ENCODE peak calls at places on chromosomes 5 and 9, in five cellular contexts. R, E, G, D and P are unnamed samples.

GRCh38 chr5:67215592-67216471 is 19.2 kb upstream of the CD180 start:
- DNase-seq in R (peak; percentile 8), E (peak; percentile 77), G (peak; percentile 78), D (no peak), P (no peak)

GRCh38 chr9:137476856-137477255 is 17.7 kb upstream of the NSMF start:
- DNase-seq in R (no peak), E (no peak), G (no peak), D (no peak), P (no peak)

GRCh38 chr5:132419517-132420468 is 50.3 kb downstream of the SLC22A5 start:
- DNase-seq in R (peak; percentile 83), E (peak; percentile 63), G (peak; percentile 73), D (peak; percentile 78), P (peak; percentile 87)

GRCh38 chr9:104831681-104832080 is 67.8 kb downstream of the NIPSNAP3B start:
- DNase-seq in R (no peak), E (no peak), G (no peak), D (no peak), P (peak; percentile 37)

GRCh38 chr9:90900130-90900529 is 98.5 kb downstream of the SYK start:
- DNase-seq in R (no peak), E (no peak), G (no peak), D (peak; percentile 39), P (no peak)

GRCh38 chr5:143559586-143559985 is 156.1 kb upstream of the NR3C1 start:
- DNase-seq in R (no peak), E (no peak), G (no peak), D (no peak), P (no peak)

GRCh38 chr5:126365446-126366198 is 57.6 kb upstream of the GRAMD2B start:
- DNase-seq in R (no peak), E (no peak), G (no peak), D (no peak), P (no peak)

GRCh38 chr5:52999357-52999949 is 10.3 kb downstream of the ITGA2 start:
- DNase-seq in R (no peak), E (no peak), G (no peak), D (no peak), P (no peak)

GRCh38 chr9:71120439-71121247 is 778 bp downstream of the TRPM3 start:
- DNase-seq in R (no peak), E (no peak), G (no peak), D (peak; percentile 12), P (no peak)

GRCh38 chr5:158522001-158522400 is 577.7 kb downstream of the EBF1 start:
- DNase-seq in R (no peak), E (no peak), G (no peak), D (no peak), P (peak; percentile 73)

GRCh38 chr5:103624035-103624461 is 61.5 kb upstream of the NUDT12 start:
- DNase-seq in R (no peak), E (no peak), G (no peak), D (no peak), P (peak; percentile 90)

GRCh38 chr5:142182840-142183239 is 74.3 kb downstream of the NDFIP1 start:
- DNase-seq in R (no peak), E (no peak), G (no peak), D (no peak), P (no peak)

GRCh38 chr9:36870960-36871359 is 163.1 kb downstream of the PAX5 start:
- DNase-seq in R (no peak), E (no peak), G (no peak), D (no peak), P (no peak)

GRCh38 chr9:37574241-37574721 is 1.9 kb downstream of the FBXO10 start:
- DNase-seq in R (peak; percentile 23), E (no peak), G (no peak), D (no peak), P (no peak)

GRCh38 chr9:12784461-12785250 is 9.8 kb downstream of the LURAP1L start:
- DNase-seq in R (no peak), E (no peak), G (no peak), D (no peak), P (peak; percentile 95)

GRCh38 chr5:148193202-148193601 is 9.6 kb upstream of the SPINK6 start:
- DNase-seq in R (no peak), E (no peak), G (no peak), D (no peak), P (no peak)

GRCh38 chr5:107699425-107699824 is 28.7 kb upstream of the EFNA5 start:
- DNase-seq in R (no peak), E (no peak), G (no peak), D (no peak), P (no peak)

GRCh38 chr5:4005335-4005734 is 409.7 kb downstream of the IRX1 start:
- DNase-seq in R (no peak), E (no peak), G (no peak), D (no peak), P (no peak)

GRCh38 chr5:76615759-76616158 is 7.4 kb downstream of the F2RL2 start:
- DNase-seq in R (no peak), E (no peak), G (no peak), D (no peak), P (no peak)

GRCh38 chr5:158390556-158390955 is 531.6 kb upstream of the CLINT1 start:
- DNase-seq in R (no peak), E (no peak), G (no peak), D (no peak), P (peak; percentile 78)

GRCh38 chr5:54905942-54906537 is 79.4 kb downstream of the ESM1 start:
- DNase-seq in R (peak; percentile 74), E (peak; percentile 87), G (peak; percentile 26), D (peak; percentile 66), P (peak; percentile 69)

GRCh38 chr5:10689391-10690081 is 71.5 kb downstream of the DAP start:
- DNase-seq in R (peak; percentile 56), E (no peak), G (no peak), D (peak; percentile 75), P (peak; percentile 57)

GRCh38 chr5:157518963-157519362 is 56.6 kb downstream of the ADAM19 start:
- DNase-seq in R (no peak), E (no peak), G (peak; percentile 63), D (no peak), P (no peak)

GRCh38 chr5:41834506-41834905 is 35.7 kb downstream of the OXCT1 start:
- DNase-seq in R (no peak), E (no peak), G (no peak), D (no peak), P (no peak)

GRCh38 chr5:35954175-35954574 is 15.8 kb upstream of the CAPSL start:
- DNase-seq in R (no peak), E (no peak), G (no peak), D (no peak), P (no peak)
- TF ChIP-seq CTCF in R (no peak), E (no peak), G (no peak), D (no peak), P (no peak)

GRCh38 chr5:139460457-139460856 is 2.1 kb downstream of the ECSCR start:
- DNase-seq in R (no peak), E (no peak), G (no peak), D (no peak), P (no peak)

GRCh38 chr5:139461176-139461575 is 1.4 kb downstream of the ECSCR start:
- DNase-seq in R (no peak), E (no peak), G (no peak), D (no peak), P (no peak)

GRCh38 chr5:139458580-139459407 is 3.7 kb downstream of the ECSCR start:
- DNase-seq in R (no peak), E (no peak), G (peak; percentile 70), D (no peak), P (peak; percentile 33)

GRCh38 chr5:139457653-139458306 is 4.8 kb downstream of the ECSCR start:
- DNase-seq in R (no peak), E (no peak), G (no peak), D (no peak), P (no peak)

DNA sequence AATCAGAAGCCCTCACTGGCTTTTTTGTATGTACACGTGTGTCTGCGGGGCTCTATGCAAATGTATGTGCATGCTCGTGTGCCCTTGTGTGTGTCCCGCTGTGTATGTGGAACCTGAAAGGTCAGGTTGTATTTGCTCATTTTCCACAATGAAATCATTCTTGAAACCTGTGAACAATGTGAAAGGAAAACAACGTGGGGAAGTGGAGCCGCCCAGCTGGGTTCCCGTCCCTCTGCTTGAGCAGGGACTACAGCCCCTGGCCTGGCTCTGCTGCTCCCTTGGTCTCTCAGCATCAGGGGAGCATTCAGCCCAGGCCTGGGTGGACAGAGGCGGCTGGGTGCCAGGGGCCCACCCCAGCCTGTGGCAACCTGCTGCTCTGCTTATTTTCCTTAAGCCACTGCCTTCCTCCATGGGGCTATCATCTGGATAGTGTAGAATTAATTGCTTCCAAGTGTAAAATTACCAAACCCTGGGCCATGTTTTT is 3.0 kb downstream of the ECSCR start:
- DNase-seq in R (no peak), E (no peak), G (peak; percentile 61), D (no peak), P (no peak)
- TF ChIP-seq CTCF in R (no peak), E (no peak), G (no peak), D (no peak), P (no peak)

GRCh38 chr9:31715250-31715649 is 669.2 kb upstream of the ACO1 start:
- DNase-seq in R (no peak), E (no peak), G (no peak), D (no peak), P (no peak)

DNA sequence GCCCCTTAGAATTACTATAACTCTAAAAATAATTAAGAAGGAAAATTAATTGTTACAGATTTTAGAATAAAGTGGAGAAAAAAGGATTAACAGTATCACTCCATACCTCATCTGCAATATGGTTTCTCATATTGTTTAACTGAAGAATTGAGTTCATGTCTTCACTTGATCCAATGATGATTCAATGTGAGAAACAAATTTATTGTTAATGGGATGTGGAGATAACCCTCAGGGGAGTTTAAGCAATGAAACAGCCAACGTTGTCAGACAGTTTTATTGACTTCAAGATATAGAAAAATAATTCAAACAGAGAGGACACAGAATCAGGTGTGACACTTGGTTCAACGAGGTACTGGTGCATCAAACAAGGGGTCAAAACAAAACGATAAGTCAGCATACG is 665.2 kb upstream of the ACO1 start:
- DNase-seq in R (no peak), E (no peak), G (no peak), D (no peak), P (no peak)
- TF ChIP-seq CTCF in R (no peak), E (no peak), G (no peak), D (no peak), P (no peak)

GRCh38 chr9:131019387-131020239 is 10.6 kb downstream of the LAMC3 start:
- DNase-seq in R (no peak), E (no peak), G (no peak), D (no peak), P (no peak)

GRCh38 chr9:131017067-131017466 is 8.1 kb downstream of the LAMC3 start:
- DNase-seq in R (no peak), E (no peak), G (no peak), D (no peak), P (no peak)

GRCh38 chr9:131020388-131020787 is 11.4 kb downstream of the LAMC3 start:
- DNase-seq in R (no peak), E (no peak), G (no peak), D (no peak), P (no peak)

GRCh38 chr9:131020862-131021261 is 11.9 kb downstream of the LAMC3 start:
- DNase-seq in R (no peak), E (no peak), G (no peak), D (no peak), P (no peak)

GRCh38 chr9:131018621-131019020 is 9.6 kb downstream of the LAMC3 start:
- DNase-seq in R (no peak), E (no peak), G (no peak), D (no peak), P (peak; percentile 21)
- TF ChIP-seq CTCF in R (peak; percentile 32), E (no peak), G (no peak), D (no peak), P (peak; percentile 23)